ENCODE peak calls at places on chromosomes 11 and 22, in eight cellular contexts. P is psoas muscle, H is upper lobe of right lung, M is heart right ventricle, U is endodermal cell, W is cardiac muscle cell, X is choroid plexus epithelial cell, K is mammary epithelial cell. R is an unnamed sample.

GRCh38 chr11:19615503-19615902 is 97.1 kb upstream of the NAV2 start:
- DNase-seq in W (no peak), P (no peak), X (no peak), U (no peak), H (no peak), K (no peak), M (no peak), R (no peak)

GRCh38 chr11:121237686-121238658 is 54.6 kb upstream of the SC5D start:
- DNase-seq in H (no peak), U (peak; percentile 34), M (no peak), P (no peak), X (peak; percentile 58), W (no peak), K (peak; percentile 89), R (no peak)

GRCh38 chr11:110982214-110982613 is 263.3 kb upstream of the POU2AF2 start:
- DNase-seq in K (no peak), U (no peak), P (no peak), W (no peak), M (no peak), X (no peak), H (no peak), R (no peak)

GRCh38 chr11:61587541-61587941 is 6.7 kb upstream of the SYT7 start:
- DNase-seq in X (peak; percentile 26), K (no peak), H (peak; percentile 79), W (peak; percentile 70), M (peak; percentile 69), U (peak; percentile 86), P (peak; percentile 67), R (no peak)

GRCh38 chr22:22710719-22711531 is 66.5 kb downstream of the GGTLC2 start:
- DNase-seq in X (peak; percentile 55), H (peak; percentile 84), W (no peak), P (peak; percentile 47), U (peak; percentile 92), M (peak; percentile 65), K (no peak), R (no peak)

GRCh38 chr22:11253000-11253511 is 4274.9 kb upstream of the OR11H1 start:
- DNase-seq in X (no peak), K (no peak), H (peak; percentile 46), W (no peak), U (no peak), M (peak; percentile 7), P (peak; percentile 4), R (no peak)

GRCh38 chr11:32852142-32852541 is 22.4 kb downstream of the PRRG4 start:
- DNase-seq in H (no peak), X (peak; percentile 63), K (peak; percentile 83), M (no peak), P (no peak), W (no peak), U (no peak), R (no peak)

GRCh38 chr11:94926698-94927237 is 46.6 kb downstream of the CWC15 start:
- DNase-seq in W (peak; percentile 23), X (peak; percentile 98), H (peak; percentile 75), M (peak; percentile 84), P (peak; percentile 86), U (no peak), K (no peak), R (peak; percentile 91)

GRCh38 chr11:75174781-75175370 is 24.0 kb downstream of the SLCO2B1 start:
- DNase-seq in U (no peak), X (peak; percentile 53), K (no peak), W (peak; percentile 40), H (no peak), M (peak; percentile 46), P (no peak), R (no peak)

GRCh38 chr11:107882095-107882820 is 23.7 kb upstream of the SLC35F2 start:
- DNase-seq in X (no peak), P (no peak), U (no peak), K (no peak), H (no peak), W (no peak), M (no peak), R (no peak)

GRCh38 chr11:94868468-94868867 is 100.3 kb downstream of the AMOTL1 start:
- DNase-seq in W (no peak), U (peak; percentile 39), P (no peak), X (no peak), M (no peak), K (no peak), H (no peak), R (no peak)

GRCh38 chr11:130068546-130068985 is 1.1 kb upstream of the APLP2 start:
- DNase-seq in H (no peak), X (no peak), K (no peak), M (no peak), P (no peak), U (no peak), W (no peak), R (no peak)

GRCh38 chr11:975824-976223 is 50.2 kb downstream of the AP2A2 start:
- DNase-seq in H (no peak), W (peak; percentile 67), P (no peak), U (peak; percentile 88), K (no peak), M (no peak), X (peak; percentile 66), R (no peak)
- TF ChIP-seq CTCF in H (peak; percentile 11), W (peak; percentile 46), P (no peak), U (peak; percentile 72), K (no peak), M (peak; percentile 14), X (peak; percentile 65), R (peak; percentile 39)

DNA sequence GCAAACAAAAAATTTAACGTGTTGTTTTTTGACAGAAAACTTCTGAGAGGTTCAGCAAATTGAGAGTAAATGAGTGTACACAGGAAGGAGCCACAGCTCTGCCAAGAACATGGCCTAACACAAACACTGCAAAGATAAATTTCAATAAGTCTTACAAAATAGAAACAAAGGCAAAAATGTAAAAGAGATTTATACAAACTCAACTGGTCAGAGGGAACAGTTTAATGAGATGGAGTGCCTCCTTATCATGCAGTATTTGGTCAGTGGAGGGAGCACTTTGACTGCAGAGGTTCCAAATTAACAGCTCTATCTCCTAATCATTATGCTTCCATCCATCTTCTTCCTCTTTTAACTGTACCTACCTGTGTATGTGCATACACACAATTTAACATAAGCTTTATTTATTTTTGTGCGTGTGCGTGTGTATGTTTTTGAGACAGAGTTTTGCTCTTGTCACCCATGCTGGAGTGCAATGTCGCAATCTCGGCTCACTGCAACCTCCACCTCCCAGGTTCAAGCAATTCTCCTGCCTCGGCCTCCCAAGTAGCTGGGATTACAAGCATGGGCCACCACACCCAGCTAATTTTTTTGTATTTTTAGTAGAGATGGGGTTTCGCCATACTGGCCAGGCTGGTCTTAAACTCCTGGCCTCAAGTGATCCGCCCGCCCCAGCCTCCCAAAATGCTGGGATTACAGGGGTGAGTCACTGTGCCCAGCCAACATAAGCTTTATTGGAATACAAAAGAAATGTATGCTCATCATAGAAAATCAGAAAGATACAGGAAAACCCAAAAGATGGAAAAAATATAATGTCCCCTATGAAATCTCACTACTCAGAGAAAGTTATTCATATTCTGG is 111.9 kb downstream of the MRTFA start:
- DNase-seq in P (no peak), K (peak; percentile 19), H (no peak), W (no peak), M (no peak), X (peak; percentile 61), U (no peak), R (no peak)
- TF ChIP-seq CTCF in P (no peak), K (peak; percentile 40), H (peak; percentile 31), W (peak; percentile 39), M (peak; percentile 12), X (peak; percentile 59), U (peak; percentile 53), R (peak; percentile 31)

DNA sequence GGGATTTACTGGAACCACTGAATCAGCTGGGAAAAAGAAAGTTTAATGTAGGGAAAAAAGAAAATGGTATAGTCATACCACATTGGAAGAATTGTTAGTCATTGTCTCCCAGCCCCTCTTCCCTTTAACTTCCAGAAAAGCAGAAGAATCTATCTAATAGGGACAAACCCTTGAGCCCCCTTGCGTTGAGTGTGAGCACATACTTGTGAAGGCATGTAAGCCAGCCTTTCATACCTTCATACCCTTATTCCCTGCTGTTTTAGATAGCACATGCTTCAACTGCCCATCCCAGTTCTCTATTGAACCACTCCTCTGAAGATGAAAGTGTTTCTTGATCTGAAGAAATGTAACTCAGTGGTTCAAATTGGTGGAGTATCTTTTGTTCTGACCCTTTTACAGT is 6.6 kb downstream of the TREH start:
- DNase-seq in H (no peak), X (peak; percentile 28), K (no peak), P (no peak), M (no peak), W (no peak), U (peak; percentile 67), R (no peak)
- TF ChIP-seq CTCF in H (no peak), X (peak; percentile 24), K (no peak), P (no peak), M (no peak), W (peak; percentile 31), U (peak; percentile 69), R (no peak)

DNA sequence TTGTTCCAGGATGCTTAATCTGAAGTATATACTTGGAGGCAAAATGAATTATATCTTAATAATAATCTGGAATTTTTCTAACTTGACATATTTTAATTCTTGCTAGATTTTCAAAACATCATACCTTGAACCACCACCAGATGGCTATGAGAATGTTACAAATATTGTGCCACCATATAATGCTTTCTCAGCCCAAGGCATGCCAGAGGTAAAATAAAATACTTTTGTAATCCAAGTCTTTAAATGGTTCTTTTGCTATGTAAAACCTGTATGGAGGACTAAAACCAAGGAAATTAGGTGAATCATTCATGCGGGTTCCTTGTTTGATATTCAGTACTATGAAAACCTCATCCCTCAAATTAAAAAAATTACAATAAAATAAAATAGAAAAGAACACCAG is 14.4 kb downstream of the NAALAD2 start:
- DNase-seq in U (no peak), X (peak; percentile 30), H (no peak), K (no peak), W (no peak), M (no peak), P (no peak), R (no peak)
- TF ChIP-seq CTCF in U (peak; percentile 42), X (peak; percentile 32), H (no peak), K (peak; percentile 11), W (peak; percentile 16), M (no peak), P (no peak), R (no peak)